ENCODE peak calls at places on chromosomes 3 and 15, in five cellular contexts. S is trophoblast cell, I is H9, E is H1, N is neuronal stem cell. W is an unnamed sample.

GRCh38 chr3:50204052-50204803 is 843 bp upstream of the SLC38A3 start:
- DNase-seq in S (peak), I (no peak), E (no peak), N (no peak), W (no peak)

GRCh38 chr15:75530169-75530568 is 48.9 kb downstream of the PTPN9 start:
- DNase-seq in S (no peak), I (no peak), E (no peak), N (no peak), W (no peak)

GRCh38 chr15:70137975-70138374 is 40.3 kb upstream of the TLE3 start:
- DNase-seq in S (no peak), I (no peak), E (no peak), N (no peak), W (no peak)

GRCh38 chr3:179464296-179465092 is 13.2 kb upstream of the GNB4 start:
- DNase-seq in S (peak), I (no peak), E (no peak), N (no peak), W (no peak)

GRCh38 chr3:119380697-119381096 is 82.7 kb downstream of the TMEM39A start:
- DNase-seq in S (no peak), I (no peak), E (no peak), N (no peak), W (peak)

GRCh38 chr3:26438981-26439884 is 183.3 kb upstream of the LRRC3B start:
- DNase-seq in S (no peak), I (no peak), E (no peak), N (no peak), W (no peak)

GRCh38 chr3:75737831-75738493 is 47.4 kb downstream of the ZNF717 start:
- DNase-seq in S (no peak), I (no peak), E (no peak), N (peak), W (peak)

GRCh38 chr15:31211353-31211752 is 109.8 kb upstream of the TRPM1 start:
- DNase-seq in S (no peak), I (no peak), E (no peak), N (no peak), W (no peak)

GRCh38 chr15:84725001-84725491 is 9.1 kb upstream of the SEC11A start:
- DNase-seq in S (peak), I (no peak), E (no peak), N (no peak), W (no peak)

GRCh38 chr15:97909291-97909891 is 51.1 kb upstream of the ARRDC4 start:
- DNase-seq in S (peak), I (peak), E (peak), N (peak), W (peak)

GRCh38 chr3:85939026-85939616 is 980.3 kb downstream of the CADM2 start:
- DNase-seq in S (no peak), I (no peak), E (no peak), N (no peak), W (no peak)

GRCh38 chr3:4830586-4830914 is 148.7 kb upstream of the BHLHE40 start:
- DNase-seq in S (no peak), I (no peak), E (no peak), N (no peak), W (no peak)

GRCh38 chr3:69391554-69391953 is 5.7 kb upstream of the FRMD4B start:
- DNase-seq in S (no peak), I (no peak), E (no peak), N (no peak), W (no peak)

GRCh38 chr3:114418107-114418506 is 124.3 kb downstream of the TIGIT start:
- DNase-seq in S (peak), I (no peak), E (no peak), N (no peak), W (no peak)

GRCh38 chr15:86060614-86061125 is 19.0 kb upstream of the AGBL1 start:
- DNase-seq in S (no peak), I (no peak), E (no peak), N (no peak), W (no peak)

GRCh38 chr15:71203573-71204444 is 88.5 kb downstream of the THSD4 start:
- DNase-seq in S (no peak), I (peak), E (peak), N (no peak), W (no peak)

GRCh38 chr15:38687340-38687739 is 122.7 kb upstream of the RASGRP1 start:
- DNase-seq in S (no peak), I (no peak), E (no peak), N (no peak), W (no peak)

GRCh38 chr3:195007151-195007550 is 263.8 kb downstream of the XXYLT1 start:
- DNase-seq in S (no peak), I (peak), E (no peak), N (no peak), W (no peak)

GRCh38 chr3:52090131-52090548 is 33.8 kb upstream of the DUSP7 start:
- DNase-seq in S (peak), I (no peak), E (no peak), N (no peak), W (peak)

GRCh38 chr15:55993804-55994539 is 560 bp upstream of the NEDD4 start:
- DNase-seq in S (peak), I (peak), E (no peak), N (peak), W (peak)

GRCh38 chr3:109045271-109046051 is 72.5 kb downstream of the MORC1 start:
- DNase-seq in S (no peak), I (no peak), E (no peak), N (no peak), W (no peak)
- H2BK12ac ChIP-seq in S (no peak), I (no peak), E (no peak), N (no peak), W (no peak)

GRCh38 chr15:58606577-58607080 is 142.9 kb downstream of the ADAM10 start:
- DNase-seq in S (peak), I (no peak), E (no peak), N (no peak), W (no peak)

GRCh38 chr15:58608711-58609110 is 140.8 kb downstream of the ADAM10 start:
- DNase-seq in S (no peak), I (no peak), E (no peak), N (no peak), W (peak)

GRCh38 chr15:58616171-58616570 is 133.3 kb downstream of the ADAM10 start:
- DNase-seq in S (no peak), I (no peak), E (no peak), N (no peak), W (no peak)

GRCh38 chr15:58608129-58608590 is 141.3 kb downstream of the ADAM10 start:
- DNase-seq in S (peak), I (no peak), E (no peak), N (no peak), W (peak)

GRCh38 chr15:58611731-58612676 is 137.5 kb downstream of the ADAM10 start:
- DNase-seq in S (no peak), I (no peak), E (no peak), N (no peak), W (no peak)
- H3K4ac ChIP-seq in S (no peak), I (no peak), E (no peak), N (no peak), W (no peak)

DNA sequence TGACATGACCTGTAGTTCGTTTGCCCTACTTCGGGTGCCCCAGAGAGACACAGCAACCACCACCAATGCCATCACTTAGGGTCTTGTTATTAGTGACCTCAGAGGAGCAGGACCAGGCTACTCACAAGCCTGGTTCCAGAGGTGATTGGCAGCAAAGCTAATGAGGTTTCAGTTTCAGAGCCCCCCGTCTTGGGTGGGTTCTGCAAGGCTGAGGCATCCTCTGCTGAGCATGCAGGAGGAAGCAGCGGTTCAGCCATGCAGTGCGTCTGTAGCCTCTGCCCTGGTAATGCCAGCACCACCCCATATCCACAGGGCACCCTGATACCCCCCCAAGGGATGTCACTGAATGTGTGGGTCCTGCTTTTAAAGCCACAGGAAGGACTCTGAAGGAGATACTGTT is 39.0 kb upstream of the ITGA11 start:
- DNase-seq in S (no peak), I (no peak), E (no peak), N (no peak), W (no peak)
- H2BK12ac ChIP-seq in S (no peak), I (no peak), E (no peak), N (no peak), W (no peak)

GRCh38 chr3:15269091-15269989 is 63.0 kb downstream of the SH3BP5 start:
- DNase-seq in S (peak), I (peak), E (no peak), N (no peak), W (peak)
- H3K4ac ChIP-seq in S (peak), I (no peak), E (no peak), N (no peak), W (peak)

DNA sequence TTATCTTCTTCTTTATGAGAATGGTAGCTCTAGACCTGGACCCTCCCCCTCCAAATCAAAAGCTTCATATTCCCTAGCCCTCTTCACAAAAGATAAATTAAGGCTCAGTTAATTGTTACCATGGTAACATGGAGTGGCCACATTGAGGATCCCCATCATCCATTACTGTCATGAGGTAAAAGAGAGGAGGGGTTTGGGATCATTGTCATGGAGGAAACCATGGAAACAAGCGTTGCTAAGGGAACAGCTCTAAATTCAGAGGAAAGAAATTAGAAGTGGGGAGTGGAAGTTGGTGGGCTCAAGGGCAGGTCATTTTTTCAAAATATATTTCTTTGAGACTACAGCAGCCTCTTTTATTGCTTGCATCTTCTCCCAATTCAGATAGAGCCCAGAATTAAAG is 11.8 kb upstream of the AEN start:
- DNase-seq in S (no peak), I (peak), E (no peak), N (no peak), W (no peak)
- H2BK12ac ChIP-seq in S (no peak), I (no peak), E (no peak), N (no peak), W (no peak)

GRCh38 chr15:72801590-72802345 is 18.2 kb upstream of the ADPGK start:
- DNase-seq in S (no peak), I (no peak), E (no peak), N (no peak), W (no peak)
- H3K4ac ChIP-seq in S (no peak), I (no peak), E (no peak), N (no peak), W (no peak)

DNA sequence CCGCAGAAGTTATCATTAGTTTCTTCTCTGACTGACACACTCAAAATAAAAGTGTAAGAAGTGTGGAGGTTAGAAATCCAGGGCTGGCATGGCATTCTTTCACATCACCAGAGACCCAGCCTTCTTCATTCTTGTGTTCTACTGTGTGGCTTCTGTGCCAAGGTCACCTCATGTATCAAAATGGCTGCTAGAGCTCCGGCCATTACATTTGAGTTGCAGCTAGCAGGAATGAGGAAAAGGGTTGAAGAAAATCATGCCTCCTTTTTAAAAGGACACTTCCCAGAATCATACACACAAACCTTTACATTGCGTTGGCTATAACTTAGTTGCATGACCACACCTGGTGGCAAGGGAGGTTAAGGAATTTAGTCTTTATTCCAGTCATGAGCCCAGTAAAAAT is 345.6 kb upstream of the PROK2 start:
- DNase-seq in S (no peak), I (no peak), E (no peak), N (no peak), W (no peak)
- H2BK12ac ChIP-seq in S (no peak), I (no peak), E (no peak), N (no peak), W (no peak)

GRCh38 chr3:46935168-46935858 is 41.2 kb downstream of the CCDC12 start:
- DNase-seq in S (peak), I (peak), E (peak), N (peak), W (peak)
- H3K4ac ChIP-seq in S (peak), I (no peak), E (no peak), N (no peak), W (peak)

GRCh38 chr15:74432271-74432967 is 1.3 kb downstream of the SEMA7A start:
- DNase-seq in S (no peak), I (no peak), E (no peak), N (no peak), W (no peak)
- H2BK12ac ChIP-seq in S (no peak), I (no peak), E (peak), N (no peak), W (no peak)

GRCh38 chr3:170221924-170222646 is at the start of gene PRKCI:
- DNase-seq in S (peak), I (peak), E (peak), N (peak), W (peak)

GRCh38 chr3:170225166-170225565 is 2.9 kb downstream of the PRKCI start:
- DNase-seq in S (no peak), I (no peak), E (no peak), N (no peak), W (no peak)

GRCh38 chr3:170222647-170223541 is 670 bp downstream of the PRKCI start:
- DNase-seq in S (peak), I (peak), E (no peak), N (peak), W (peak)

GRCh38 chr3:170228093-170228766 is 6.0 kb downstream of the PRKCI start:
- DNase-seq in S (peak), I (no peak), E (no peak), N (no peak), W (peak)

DNA sequence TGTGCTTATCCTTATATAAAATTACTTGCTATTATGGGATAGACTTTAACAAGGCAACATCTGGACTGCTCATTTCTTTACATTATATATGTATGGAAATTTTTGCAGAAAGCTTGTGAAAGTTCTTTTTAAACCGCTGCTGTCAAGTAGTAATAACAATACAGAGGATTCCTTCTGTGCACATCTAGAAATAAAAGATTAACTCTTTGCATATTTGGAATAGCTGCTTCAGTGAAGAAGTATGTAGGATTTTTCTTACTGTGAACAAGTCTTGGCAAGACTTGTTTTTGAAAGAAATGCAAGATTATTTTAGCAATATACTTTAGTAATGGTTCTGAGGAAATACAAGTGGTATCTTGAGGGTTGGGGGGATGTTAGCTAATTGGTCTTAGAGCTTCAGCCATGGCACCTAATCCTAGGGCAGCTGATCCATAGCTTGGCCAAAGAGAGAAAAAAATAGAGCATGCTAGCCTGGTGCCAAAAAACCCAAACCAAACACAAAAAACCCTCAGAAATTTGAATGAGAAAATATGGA is 4.3 kb downstream of the PRKCI start:
- DNase-seq in S (peak), I (no peak), E (no peak), N (no peak), W (no peak)
- H3K4ac ChIP-seq in S (no peak), I (no peak), E (no peak), N (no peak), W (no peak)

W was measured in mesenchymal stem cell.